ENCODE peak calls at places on chromosomes 7 and 10, in seven cellular contexts. E is uterus, T is astrocyte of the spinal cord, M is PC-3, X is hepatocyte, L is thyroid gland, C is tibial nerve. U is an unnamed sample.

GRCh38 chr10:91909178-91909677 is at the start of gene FGFBP3:
- DNase-seq in C (peak), M (peak), E (peak), L (peak), X (peak), T (peak), U (peak)

GRCh38 chr7:75889826-75890225 is 11.0 kb downstream of the RHBDD2 start:
- DNase-seq in T (peak), X (no peak), M (no peak), C (peak), L (no peak), E (no peak), U (peak)

GRCh38 chr7:121330053-121330833 is 1.4 kb downstream of the WNT16 start:
- DNase-seq in T (peak), X (no peak), L (peak), M (no peak), C (no peak), E (no peak), U (no peak)

GRCh38 chr7:16564909-16565426 is 38.3 kb downstream of the LRRC72 start:
- DNase-seq in C (no peak), M (peak), X (peak), E (no peak), T (peak), L (peak), U (peak)

GRCh38 chr10:131868436-131868835 is 32.4 kb upstream of the PPP2R2D start:
- DNase-seq in C (no peak), L (no peak), E (no peak), M (no peak), T (no peak), X (no peak), U (no peak)

GRCh38 chr7:66681491-66682349 is 53.0 kb downstream of the KCTD7 start:
- DNase-seq in L (peak), E (peak), M (peak), T (peak), C (peak), X (peak), U (peak)

GRCh38 chr10:95920798-95921426 is 13.1 kb downstream of the CC2D2B start:
- DNase-seq in C (no peak), X (no peak), L (no peak), E (no peak), T (no peak), M (no peak), U (no peak)

GRCh38 chr7:116432517-116432916 is 67.0 kb upstream of the CAV2 start:
- DNase-seq in X (no peak), C (no peak), M (no peak), T (no peak), E (no peak), L (no peak), U (no peak)

GRCh38 chr10:36111676-36112075 is 469.6 kb upstream of the FZD8 start:
- DNase-seq in T (no peak), M (no peak), L (no peak), X (no peak), C (no peak), E (no peak), U (no peak)

GRCh38 chr7:118175751-118176150 is 8.2 kb upstream of the LSM8 start:
- DNase-seq in X (no peak), M (no peak), T (no peak), C (no peak), E (no peak), L (no peak), U (no peak)

GRCh38 chr10:105540381-105540780 is 899.3 kb downstream of the SORCS3 start:
- DNase-seq in T (no peak), M (no peak), E (no peak), C (no peak), X (peak), L (no peak), U (peak)

GRCh38 chr10:27285093-27285492 is 44.5 kb upstream of the ACBD5 start:
- DNase-seq in C (no peak), X (peak), T (peak), E (no peak), M (peak), L (peak), U (peak)

GRCh38 chr10:29389935-29390334 is 101.1 kb downstream of the LYZL1 start:
- DNase-seq in T (no peak), X (no peak), C (no peak), L (no peak), E (no peak), M (no peak), U (peak)

GRCh38 chr10:114748270-114748669 is 73.3 kb upstream of the FHIP2A start:
- DNase-seq in E (no peak), L (no peak), M (no peak), X (no peak), C (no peak), T (no peak), U (no peak)

GRCh38 chr10:90306187-90306586 is 551.7 kb downstream of the HTR7 start:
- DNase-seq in M (peak), C (no peak), T (peak), E (no peak), L (no peak), X (no peak), U (peak)

GRCh38 chr7:114819629-114820362 is 102.1 kb upstream of the MDFIC start:
- DNase-seq in C (peak), M (peak), T (peak), X (peak), E (peak), L (no peak), U (peak)

GRCh38 chr7:134045716-134046115 is 81.4 kb upstream of the LRGUK start:
- DNase-seq in C (no peak), X (no peak), M (no peak), L (no peak), T (no peak), E (no peak), U (no peak)

GRCh38 chr10:65341323-65341922 is 1584.4 kb upstream of the LRRTM3 start:
- DNase-seq in E (no peak), X (no peak), L (no peak), C (peak), T (peak), M (peak), U (no peak)

GRCh38 chr7:50182734-50183133 is 89.7 kb upstream of the ZPBP start:
- DNase-seq in T (no peak), X (no peak), M (no peak), E (no peak), C (peak), L (no peak), U (no peak)

GRCh38 chr7:55546826-55547225 is 25.5 kb downstream of the VOPP1 start:
- DNase-seq in M (peak), E (peak), L (peak), T (peak), C (peak), X (peak), U (peak)

GRCh38 chr10:133359972-133360610 is 2.3 kb upstream of the FUOM start:
- DNase-seq in X (no peak), L (no peak), M (no peak), C (no peak), T (no peak), E (no peak), U (no peak)

GRCh38 chr7:20359397-20359963 is 28.8 kb downstream of the ITGB8 start:
- DNase-seq in E (no peak), C (no peak), T (no peak), X (no peak), M (no peak), L (no peak), U (peak)

GRCh38 chr7:100356416-100357068 is 1.4 kb upstream of the PILRB start:
- DNase-seq in C (no peak), X (no peak), M (no peak), L (no peak), E (no peak), T (no peak), U (no peak)

GRCh38 chr10:123149162-123149567 is 1.2 kb downstream of the HMX2 start:
- DNase-seq in X (no peak), E (no peak), M (no peak), T (no peak), C (no peak), L (no peak), U (no peak)

GRCh38 chr10:96642973-96643372 is 56.2 kb upstream of the TM9SF3 start:
- DNase-seq in X (peak), M (peak), C (peak), L (peak), E (peak), T (peak), U (no peak)

GRCh38 chr10:125868372-125868975 is 12.6 kb downstream of the DHX32 start:
- DNase-seq in C (peak), M (peak), E (no peak), T (peak), L (peak), X (peak), U (peak)

GRCh38 chr10:119693262-119693957 is 32.4 kb upstream of the INPP5F start:
- DNase-seq in L (no peak), T (peak), X (no peak), C (no peak), E (no peak), M (no peak), U (no peak)

GRCh38 chr7:46003896-46004875 is 83.1 kb upstream of the IGFBP3 start:
- DNase-seq in C (no peak), X (no peak), L (no peak), E (no peak), T (peak), M (peak), U (peak)

GRCh38 chr10:71087622-71088021 is 124.7 kb upstream of the UNC5B start:
- DNase-seq in C (no peak), L (no peak), T (no peak), E (no peak), X (no peak), M (no peak), U (no peak)

GRCh38 chr7:100584677-100585510 is 1.0 kb downstream of the LRCH4 start:
- DNase-seq in L (peak), E (no peak), T (peak), X (peak), C (no peak), M (peak), U (peak)

GRCh38 chr10:3889961-3890522 is 105.0 kb upstream of the KLF6 start:
- DNase-seq in T (peak), X (peak), C (no peak), E (no peak), L (no peak), M (peak), U (peak)

GRCh38 chr7:69620650-69621049 is 22.4 kb downstream of the AUTS2 start:
- DNase-seq in L (no peak), T (no peak), C (no peak), X (no peak), E (no peak), M (no peak), U (no peak)

GRCh38 chr10:20598590-20598989 is 298.5 kb downstream of the NEBL start:
- DNase-seq in E (peak), M (peak), C (peak), L (no peak), T (peak), X (peak), U (peak)

GRCh38 chr7:33243319-33243881 is 114.0 kb downstream of the BBS9 start:
- DNase-seq in X (peak), E (no peak), M (peak), T (peak), L (no peak), C (no peak), U (peak)

GRCh38 chr7:130356760-130357611 is 12.4 kb downstream of the CPA5 start:
- DNase-seq in L (peak), E (peak), C (peak), T (peak), M (peak), X (peak), U (peak)

GRCh38 chr7:99042957-99043356 is 101.0 kb downstream of the SMURF1 start:
- DNase-seq in E (no peak), M (peak), C (no peak), T (peak), L (no peak), X (no peak), U (peak)

GRCh38 chr10:131198843-131199242 is 112.7 kb downstream of the TCERG1L start:
- DNase-seq in X (no peak), E (peak), C (no peak), T (no peak), M (no peak), L (no peak), U (no peak)

GRCh38 chr7:150982348-150982747 is 4.2 kb upstream of the KCNH2 start:
- DNase-seq in M (no peak), T (no peak), E (no peak), X (no peak), L (no peak), C (no peak), U (no peak)

GRCh38 chr7:20785211-20786048 is 1.3 kb downstream of the SP8 start:
- DNase-seq in C (no peak), E (no peak), L (peak), T (no peak), X (peak), M (peak), U (no peak)

GRCh38 chr7:149471289-149471953 is 10.6 kb upstream of the ZNF777 start:
- DNase-seq in X (no peak), T (no peak), L (no peak), E (no peak), M (no peak), C (no peak), U (no peak)

GRCh38 chr7:149467321-149467859 is 6.5 kb upstream of the ZNF777 start:
- DNase-seq in L (no peak), T (no peak), C (no peak), M (no peak), X (no peak), E (no peak), U (no peak)

GRCh38 chr7:149466364-149466763 is 5.5 kb upstream of the ZNF777 start:
- DNase-seq in L (no peak), T (no peak), E (no peak), M (no peak), X (no peak), C (no peak), U (no peak)

GRCh38 chr7:149469806-149470205 is 8.9 kb upstream of the ZNF777 start:
- DNase-seq in X (no peak), L (no peak), C (no peak), M (no peak), T (no peak), E (no peak), U (no peak)

DNA sequence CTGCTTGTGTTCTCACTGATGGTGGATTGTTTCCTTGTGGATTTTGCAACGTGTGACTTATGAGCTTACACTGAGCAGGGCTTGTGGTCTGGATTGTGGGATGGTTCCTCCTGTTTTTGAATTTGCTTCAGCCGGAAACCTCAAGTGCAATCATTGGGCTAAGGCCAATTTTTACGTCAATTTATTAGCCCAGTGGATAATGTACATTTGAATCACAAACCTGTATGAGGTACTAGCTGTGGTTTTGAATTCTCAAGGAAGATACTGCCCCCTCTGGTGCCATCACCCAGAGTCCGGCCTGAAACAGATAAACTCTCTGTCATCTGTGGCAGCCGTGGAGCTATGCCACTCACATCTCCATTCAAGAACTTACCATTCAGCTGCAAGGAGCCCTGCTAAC is 7.3 kb upstream of the ZNF777 start:
- DNase-seq in M (no peak), T (peak), E (no peak), X (no peak), L (no peak), C (no peak), U (no peak)
- TF ChIP-seq CTCF in M (peak), T (no peak), E (no peak), X (no peak), L (no peak), C (no peak), U (no peak)

GRCh38 chr10:127278001-127278400 is 81.6 kb upstream of the INSYN2A start:
- DNase-seq in C (no peak), T (peak), X (no peak), M (peak), L (no peak), E (no peak), U (peak)
- TF ChIP-seq CTCF in C (no peak), T (peak), X (no peak), M (no peak), L (no peak), E (no peak), U (no peak)

GRCh38 chr10:33289776-33290175 is 44.7 kb downstream of the NRP1 start:
- DNase-seq in L (no peak), X (no peak), T (no peak), E (no peak), M (no peak), C (no peak), U (no peak)

GRCh38 chr10:33291053-33291592 is 43.3 kb downstream of the NRP1 start:
- DNase-seq in E (no peak), L (no peak), T (peak), C (no peak), X (no peak), M (peak), U (peak)

GRCh38 chr10:33293081-33293480 is 41.4 kb downstream of the NRP1 start:
- DNase-seq in L (no peak), M (no peak), X (no peak), C (no peak), E (no peak), T (no peak), U (peak)

GRCh38 chr10:33288127-33288526 is 46.3 kb downstream of the NRP1 start:
- DNase-seq in T (no peak), C (no peak), M (no peak), E (no peak), X (no peak), L (no peak), U (no peak)

GRCh38 chr10:33290286-33291052 is 44.0 kb downstream of the NRP1 start:
- DNase-seq in T (no peak), E (no peak), M (no peak), L (no peak), X (no peak), C (no peak), U (no peak)
- TF ChIP-seq CTCF in T (peak), E (peak), M (no peak), L (no peak), X (peak), C (no peak), U (peak)

GRCh38 chr7:155836216-155837125 is 24.2 kb upstream of the SHH start:
- DNase-seq in M (no peak), E (no peak), T (no peak), X (no peak), L (no peak), C (no peak), U (no peak)
- TF ChIP-seq CTCF in M (no peak), E (no peak), T (no peak), X (no peak), L (no peak), C (no peak), U (no peak)

GRCh38 chr10:80197972-80198591 is 7.3 kb downstream of the ANXA11 start:
- DNase-seq in T (no peak), L (no peak), X (no peak), M (no peak), C (no peak), E (no peak), U (no peak)

GRCh38 chr10:80200259-80200658 is 5.1 kb downstream of the ANXA11 start:
- DNase-seq in L (no peak), C (no peak), X (no peak), M (no peak), T (no peak), E (no peak), U (no peak)

GRCh38 chr10:80201592-80202256 is 3.6 kb downstream of the ANXA11 start:
- DNase-seq in C (no peak), X (no peak), M (no peak), E (no peak), L (no peak), T (no peak), U (no peak)

GRCh38 chr10:80200687-80201086 is 4.7 kb downstream of the ANXA11 start:
- DNase-seq in C (no peak), L (no peak), E (no peak), T (no peak), M (no peak), X (no peak), U (no peak)

GRCh38 chr10:80199828-80200227 is 5.5 kb downstream of the ANXA11 start:
- DNase-seq in X (peak), L (no peak), T (peak), C (peak), E (no peak), M (no peak), U (peak)
- TF ChIP-seq CTCF in X (no peak), L (no peak), T (no peak), C (peak), E (no peak), M (peak), U (peak)

DNA sequence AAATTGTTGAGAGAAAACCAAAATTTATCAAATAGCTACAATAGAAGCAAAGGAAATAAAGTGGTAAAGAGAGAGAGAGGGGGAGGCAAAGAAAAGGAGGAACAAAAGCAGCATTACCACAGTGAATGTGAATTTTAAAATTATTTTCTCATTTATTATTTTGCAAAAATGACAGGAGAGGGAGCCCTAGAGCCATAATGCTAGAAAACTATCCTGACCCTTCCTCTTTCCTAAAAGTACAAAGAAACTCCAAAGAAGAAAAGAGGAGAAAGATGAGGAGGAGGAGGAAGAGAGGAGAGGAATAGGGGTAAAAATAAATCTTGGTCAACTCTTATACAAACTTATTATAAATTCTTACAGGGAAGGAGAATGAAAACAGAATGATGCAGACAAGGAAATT is 921.5 kb downstream of the NRG3 start:
- DNase-seq in C (no peak), E (no peak), M (no peak), L (no peak), T (peak), X (no peak), U (peak)
- TF ChIP-seq CTCF in C (peak), E (peak), M (peak), L (no peak), T (peak), X (peak), U (peak)

GRCh38 chr7:155363852-155364600 is 66.3 kb downstream of the INSIG1 start:
- DNase-seq in L (no peak), X (no peak), C (no peak), T (no peak), E (no peak), M (no peak), U (no peak)
- TF ChIP-seq CTCF in L (no peak), X (no peak), C (no peak), T (no peak), E (no peak), M (peak), U (no peak)

DNA sequence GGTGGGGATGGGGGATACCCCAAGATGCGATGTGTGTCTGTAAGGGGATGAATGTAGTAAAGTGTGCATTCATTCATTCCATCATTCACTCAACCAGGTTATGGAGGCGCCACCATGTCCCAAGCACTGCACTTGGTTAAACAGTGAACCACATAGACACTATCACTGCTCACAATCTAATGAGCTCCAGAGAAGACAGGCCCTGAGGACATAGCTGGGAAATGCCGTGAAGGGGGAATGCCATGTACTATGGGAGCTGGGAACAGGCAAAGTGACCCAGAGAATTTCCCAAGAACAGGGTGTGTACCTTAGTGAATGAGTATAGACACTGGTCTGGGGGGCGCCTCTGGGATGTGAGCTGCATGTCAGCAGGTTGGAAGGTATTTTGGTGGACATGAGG is 44.5 kb upstream of the LBX1 start:
- DNase-seq in L (no peak), C (no peak), X (no peak), T (no peak), E (no peak), M (no peak), U (no peak)
- TF ChIP-seq CTCF in L (no peak), C (no peak), X (no peak), T (no peak), E (no peak), M (no peak), U (no peak)

U was measured in fibroblast of the aortic adventitia.